ENCODE peak calls at places on chromosomes 11 and 22, in nine cellular contexts. One of them, this sample, is unnamed.

GRCh38 chr11:26227883-26228502 is 103.9 kb upstream of the ANO3 start:
- DNase-seq in NCI-H460: no peak
- DNase-seq in NCI-H146: no peak
- DNase-seq in activated gamma-delta T cell treated with anti-CD3 and anti-CD28 coated beads, Interleukin-2, amount 50 U/mL, for 16 hours: no peak
- DNase-seq in ovary: no peak
- DNase-seq in islet precursor cell: no peak
- DNase-seq in CD8-positive, alpha-beta memory T cell: no peak
- DNase-seq in hippocampal formation: no peak
- DNase-seq in M059J: no peak
- DNase-seq in this sample: no peak

GRCh38 chr22:26182723-26183122 is 13.5 kb downstream of the SEZ6L start:
- DNase-seq in islet precursor cell: no peak
- DNase-seq in CD8-positive, alpha-beta memory T cell: no peak
- DNase-seq in M059J: no peak
- DNase-seq in activated gamma-delta T cell treated with anti-CD3 and anti-CD28 coated beads, Interleukin-2, amount 50 U/mL, for 16 hours: no peak
- DNase-seq in hippocampal formation: no peak
- DNase-seq in NCI-H460: no peak
- DNase-seq in ovary: no peak
- DNase-seq in NCI-H146: no peak
- DNase-seq in this sample: no peak

GRCh38 chr11:134527382-134528243 is 115.6 kb upstream of the B3GAT1 start:
- DNase-seq in activated gamma-delta T cell treated with anti-CD3 and anti-CD28 coated beads, Interleukin-2, amount 50 U/mL, for 16 hours: no peak
- DNase-seq in NCI-H460: no peak
- DNase-seq in CD8-positive, alpha-beta memory T cell: peak; percentile 17
- DNase-seq in islet precursor cell: peak; percentile 40
- DNase-seq in NCI-H146: no peak
- DNase-seq in hippocampal formation: no peak
- DNase-seq in M059J: no peak
- DNase-seq in ovary: no peak
- DNase-seq in this sample: no peak

GRCh38 chr11:72395993-72396392 is 38.3 kb downstream of the CLPB start:
- DNase-seq in M059J: no peak
- DNase-seq in CD8-positive, alpha-beta memory T cell: no peak
- DNase-seq in islet precursor cell: peak; percentile 26
- DNase-seq in hippocampal formation: peak; percentile 47
- DNase-seq in NCI-H146: no peak
- DNase-seq in ovary: no peak
- DNase-seq in activated gamma-delta T cell treated with anti-CD3 and anti-CD28 coated beads, Interleukin-2, amount 50 U/mL, for 16 hours: no peak
- DNase-seq in NCI-H460: no peak
- DNase-seq in this sample: peak; percentile 19

GRCh38 chr22:33210129-33210784 is 152.1 kb upstream of the SYN3 start:
- DNase-seq in M059J: peak; percentile 28
- DNase-seq in CD8-positive, alpha-beta memory T cell: no peak
- DNase-seq in activated gamma-delta T cell treated with anti-CD3 and anti-CD28 coated beads, Interleukin-2, amount 50 U/mL, for 16 hours: no peak
- DNase-seq in NCI-H460: peak; percentile 14
- DNase-seq in islet precursor cell: peak; percentile 68
- DNase-seq in ovary: no peak
- DNase-seq in NCI-H146: peak; percentile 59
- DNase-seq in hippocampal formation: peak; percentile 5
- DNase-seq in this sample: no peak

GRCh38 chr11:80593981-80594380 is 1153.2 kb upstream of the TENM4 start:
- DNase-seq in activated gamma-delta T cell treated with anti-CD3 and anti-CD28 coated beads, Interleukin-2, amount 50 U/mL, for 16 hours: no peak
- DNase-seq in islet precursor cell: peak; percentile 74
- DNase-seq in hippocampal formation: peak; percentile 71
- DNase-seq in M059J: peak; percentile 93
- DNase-seq in NCI-H460: peak; percentile 46
- DNase-seq in CD8-positive, alpha-beta memory T cell: no peak
- DNase-seq in NCI-H146: no peak
- DNase-seq in ovary: no peak
- DNase-seq in this sample: no peak

GRCh38 chr22:38824587-38824986 is 19.2 kb downstream of the NPTXR start:
- DNase-seq in NCI-H460: peak; percentile 49
- DNase-seq in ovary: peak; percentile 74
- DNase-seq in NCI-H146: no peak
- DNase-seq in M059J: peak; percentile 71
- DNase-seq in hippocampal formation: peak; percentile 68
- DNase-seq in islet precursor cell: peak; percentile 92
- DNase-seq in activated gamma-delta T cell treated with anti-CD3 and anti-CD28 coated beads, Interleukin-2, amount 50 U/mL, for 16 hours: no peak
- DNase-seq in CD8-positive, alpha-beta memory T cell: no peak
- DNase-seq in this sample: peak; percentile 19

GRCh38 chr22:36337365-36338130 is 50.2 kb downstream of the MYH9 start:
- DNase-seq in NCI-H460: no peak
- DNase-seq in islet precursor cell: no peak
- DNase-seq in M059J: no peak
- DNase-seq in NCI-H146: no peak
- DNase-seq in ovary: no peak
- DNase-seq in activated gamma-delta T cell treated with anti-CD3 and anti-CD28 coated beads, Interleukin-2, amount 50 U/mL, for 16 hours: no peak
- DNase-seq in hippocampal formation: no peak
- DNase-seq in CD8-positive, alpha-beta memory T cell: no peak
- DNase-seq in this sample: no peak

GRCh38 chr11:77094841-77095365 is 7.7 kb upstream of the OMP start:
- DNase-seq in ovary: peak; percentile 22
- DNase-seq in CD8-positive, alpha-beta memory T cell: no peak
- DNase-seq in M059J: no peak
- DNase-seq in NCI-H146: no peak
- DNase-seq in NCI-H460: no peak
- DNase-seq in islet precursor cell: no peak
- DNase-seq in activated gamma-delta T cell treated with anti-CD3 and anti-CD28 coated beads, Interleukin-2, amount 50 U/mL, for 16 hours: no peak
- DNase-seq in hippocampal formation: no peak
- DNase-seq in this sample: no peak

GRCh38 chr11:3971756-3972404 is 116.4 kb downstream of the STIM1 start:
- DNase-seq in activated gamma-delta T cell treated with anti-CD3 and anti-CD28 coated beads, Interleukin-2, amount 50 U/mL, for 16 hours: no peak
- DNase-seq in NCI-H146: no peak
- DNase-seq in NCI-H460: no peak
- DNase-seq in islet precursor cell: no peak
- DNase-seq in M059J: peak; percentile 25
- DNase-seq in ovary: no peak
- DNase-seq in CD8-positive, alpha-beta memory T cell: no peak
- DNase-seq in hippocampal formation: no peak
- DNase-seq in this sample: no peak

GRCh38 chr11:64035581-64035980 is at the start of gene FLRT1:
- DNase-seq in hippocampal formation: peak; percentile 15
- DNase-seq in ovary: no peak
- DNase-seq in NCI-H146: peak; percentile 35
- DNase-seq in M059J: no peak
- DNase-seq in NCI-H460: no peak
- DNase-seq in CD8-positive, alpha-beta memory T cell: no peak
- DNase-seq in activated gamma-delta T cell treated with anti-CD3 and anti-CD28 coated beads, Interleukin-2, amount 50 U/mL, for 16 hours: no peak
- DNase-seq in islet precursor cell: no peak
- DNase-seq in this sample: peak; percentile 31

GRCh38 chr22:30266445-30267381 is at the start of gene OSM:
- DNase-seq in activated gamma-delta T cell treated with anti-CD3 and anti-CD28 coated beads, Interleukin-2, amount 50 U/mL, for 16 hours: peak; percentile 55
- DNase-seq in M059J: no peak
- DNase-seq in NCI-H460: no peak
- DNase-seq in islet precursor cell: no peak
- DNase-seq in CD8-positive, alpha-beta memory T cell: peak; percentile 83
- DNase-seq in hippocampal formation: no peak
- DNase-seq in NCI-H146: no peak
- DNase-seq in ovary: no peak
- DNase-seq in this sample: no peak

GRCh38 chr11:15575409-15575808 is 460.7 kb downstream of the INSC start:
- DNase-seq in M059J: no peak
- DNase-seq in islet precursor cell: no peak
- DNase-seq in NCI-H460: no peak
- DNase-seq in ovary: no peak
- DNase-seq in hippocampal formation: no peak
- DNase-seq in NCI-H146: no peak
- DNase-seq in activated gamma-delta T cell treated with anti-CD3 and anti-CD28 coated beads, Interleukin-2, amount 50 U/mL, for 16 hours: no peak
- DNase-seq in CD8-positive, alpha-beta memory T cell: no peak
- DNase-seq in this sample: no peak

GRCh38 chr11:203056-203944 is 3.9 kb downstream of the BET1L start:
- DNase-seq in islet precursor cell: peak; percentile 22
- DNase-seq in NCI-H460: no peak
- DNase-seq in M059J: no peak
- DNase-seq in activated gamma-delta T cell treated with anti-CD3 and anti-CD28 coated beads, Interleukin-2, amount 50 U/mL, for 16 hours: no peak
- DNase-seq in NCI-H146: no peak
- DNase-seq in CD8-positive, alpha-beta memory T cell: no peak
- DNase-seq in ovary: no peak
- DNase-seq in hippocampal formation: no peak
- DNase-seq in this sample: no peak

GRCh38 chr11:65417221-65417701 is 5.3 kb upstream of the NEAT1 start:
- DNase-seq in hippocampal formation: no peak
- DNase-seq in activated gamma-delta T cell treated with anti-CD3 and anti-CD28 coated beads, Interleukin-2, amount 50 U/mL, for 16 hours: no peak
- DNase-seq in islet precursor cell: peak; percentile 75
- DNase-seq in NCI-H146: peak; percentile 20
- DNase-seq in NCI-H460: no peak
- DNase-seq in ovary: peak; percentile 71
- DNase-seq in CD8-positive, alpha-beta memory T cell: no peak
- DNase-seq in M059J: no peak
- DNase-seq in this sample: no peak

GRCh38 chr11:65861533-65862183 is 1.4 kb downstream of the MUS81 start:
- DNase-seq in islet precursor cell: no peak
- DNase-seq in activated gamma-delta T cell treated with anti-CD3 and anti-CD28 coated beads, Interleukin-2, amount 50 U/mL, for 16 hours: no peak
- DNase-seq in ovary: no peak
- DNase-seq in NCI-H146: no peak
- DNase-seq in NCI-H460: no peak
- DNase-seq in hippocampal formation: no peak
- DNase-seq in M059J: no peak
- DNase-seq in CD8-positive, alpha-beta memory T cell: peak; percentile 41
- DNase-seq in this sample: no peak

GRCh38 chr11:35714882-35715612 is 52.5 kb downstream of the TRIM44 start:
- DNase-seq in M059J: peak; percentile 67
- DNase-seq in activated gamma-delta T cell treated with anti-CD3 and anti-CD28 coated beads, Interleukin-2, amount 50 U/mL, for 16 hours: no peak
- DNase-seq in NCI-H146: no peak
- DNase-seq in hippocampal formation: no peak
- DNase-seq in ovary: no peak
- DNase-seq in islet precursor cell: no peak
- DNase-seq in NCI-H460: no peak
- DNase-seq in CD8-positive, alpha-beta memory T cell: no peak
- DNase-seq in this sample: no peak

GRCh38 chr11:116373545-116373944 is 399.2 kb downstream of the BUD13 start:
- DNase-seq in NCI-H146: no peak
- DNase-seq in ovary: no peak
- DNase-seq in NCI-H460: no peak
- DNase-seq in hippocampal formation: no peak
- DNase-seq in M059J: no peak
- DNase-seq in CD8-positive, alpha-beta memory T cell: no peak
- DNase-seq in islet precursor cell: no peak
- DNase-seq in activated gamma-delta T cell treated with anti-CD3 and anti-CD28 coated beads, Interleukin-2, amount 50 U/mL, for 16 hours: no peak
- DNase-seq in this sample: no peak

GRCh38 chr11:114416441-114416928 is 16.0 kb downstream of the RBM7 start:
- DNase-seq in hippocampal formation: no peak
- DNase-seq in ovary: no peak
- DNase-seq in NCI-H146: no peak
- DNase-seq in NCI-H460: no peak
- DNase-seq in M059J: peak; percentile 69
- DNase-seq in activated gamma-delta T cell treated with anti-CD3 and anti-CD28 coated beads, Interleukin-2, amount 50 U/mL, for 16 hours: no peak
- DNase-seq in CD8-positive, alpha-beta memory T cell: no peak
- DNase-seq in islet precursor cell: no peak
- DNase-seq in this sample: no peak

GRCh38 chr11:74479340-74480123 is 12.2 kb upstream of the KCNE3 start:
- DNase-seq in NCI-H460: no peak
- DNase-seq in CD8-positive, alpha-beta memory T cell: no peak
- DNase-seq in ovary: peak; percentile 64
- DNase-seq in M059J: no peak
- DNase-seq in NCI-H146: no peak
- DNase-seq in activated gamma-delta T cell treated with anti-CD3 and anti-CD28 coated beads, Interleukin-2, amount 50 U/mL, for 16 hours: no peak
- DNase-seq in islet precursor cell: no peak
- DNase-seq in hippocampal formation: no peak
- DNase-seq in this sample: no peak

GRCh38 chr22:28706845-28707244 is 27.2 kb upstream of the TTC28 start:
- DNase-seq in activated gamma-delta T cell treated with anti-CD3 and anti-CD28 coated beads, Interleukin-2, amount 50 U/mL, for 16 hours: no peak
- DNase-seq in islet precursor cell: no peak
- DNase-seq in CD8-positive, alpha-beta memory T cell: no peak
- DNase-seq in ovary: no peak
- DNase-seq in hippocampal formation: no peak
- DNase-seq in M059J: no peak
- DNase-seq in NCI-H460: no peak
- DNase-seq in NCI-H146: no peak
- DNase-seq in this sample: no peak

GRCh38 chr22:38069372-38070249 is 12.4 kb downstream of the PICK1 start:
- DNase-seq in M059J: no peak
- DNase-seq in hippocampal formation: peak; percentile 85
- DNase-seq in NCI-H460: no peak
- DNase-seq in NCI-H146: no peak
- DNase-seq in CD8-positive, alpha-beta memory T cell: no peak
- DNase-seq in ovary: no peak
- DNase-seq in islet precursor cell: no peak
- DNase-seq in activated gamma-delta T cell treated with anti-CD3 and anti-CD28 coated beads, Interleukin-2, amount 50 U/mL, for 16 hours: no peak
- DNase-seq in this sample: peak; percentile 29

GRCh38 chr22:31977141-31977781 is 32.9 kb downstream of the YWHAH start:
- DNase-seq in NCI-H460: peak; percentile 56
- DNase-seq in M059J: peak; percentile 60
- DNase-seq in ovary: peak; percentile 71
- DNase-seq in islet precursor cell: peak; percentile 90
- DNase-seq in NCI-H146: peak; percentile 71
- DNase-seq in CD8-positive, alpha-beta memory T cell: peak; percentile 78
- DNase-seq in hippocampal formation: no peak
- DNase-seq in activated gamma-delta T cell treated with anti-CD3 and anti-CD28 coated beads, Interleukin-2, amount 50 U/mL, for 16 hours: peak; percentile 71
- DNase-seq in this sample: no peak

GRCh38 chr11:44032304-44033085 is 15.3 kb upstream of the ACCSL start:
- DNase-seq in NCI-H146: no peak
- DNase-seq in activated gamma-delta T cell treated with anti-CD3 and anti-CD28 coated beads, Interleukin-2, amount 50 U/mL, for 16 hours: no peak
- DNase-seq in CD8-positive, alpha-beta memory T cell: no peak
- DNase-seq in ovary: peak; percentile 47
- DNase-seq in hippocampal formation: peak; percentile 15
- DNase-seq in NCI-H460: no peak
- DNase-seq in islet precursor cell: no peak
- DNase-seq in M059J: peak; percentile 47
- DNase-seq in this sample: peak; percentile 16

GRCh38 chr11:74687237-74688005 is 43.8 kb downstream of the CHRDL2 start:
- DNase-seq in CD8-positive, alpha-beta memory T cell: no peak
- DNase-seq in hippocampal formation: peak; percentile 5
- DNase-seq in activated gamma-delta T cell treated with anti-CD3 and anti-CD28 coated beads, Interleukin-2, amount 50 U/mL, for 16 hours: no peak
- DNase-seq in ovary: peak; percentile 2
- DNase-seq in islet precursor cell: peak; percentile 56
- DNase-seq in NCI-H146: no peak
- DNase-seq in M059J: peak; percentile 44
- DNase-seq in NCI-H460: no peak
- DNase-seq in this sample: no peak

GRCh38 chr22:49400866-49401598 is 426.6 kb downstream of the BRD1 start:
- DNase-seq in hippocampal formation: no peak
- DNase-seq in islet precursor cell: no peak
- DNase-seq in M059J: peak; percentile 2
- DNase-seq in CD8-positive, alpha-beta memory T cell: no peak
- DNase-seq in NCI-H460: no peak
- DNase-seq in ovary: no peak
- DNase-seq in activated gamma-delta T cell treated with anti-CD3 and anti-CD28 coated beads, Interleukin-2, amount 50 U/mL, for 16 hours: no peak
- DNase-seq in NCI-H146: no peak
- DNase-seq in this sample: no peak

GRCh38 chr22:37121887-37122591 is 12.5 kb upstream of the TMPRSS6 start:
- DNase-seq in M059J: peak; percentile 84
- DNase-seq in hippocampal formation: no peak
- DNase-seq in islet precursor cell: peak; percentile 78
- DNase-seq in NCI-H460: no peak
- DNase-seq in CD8-positive, alpha-beta memory T cell: peak; percentile 97
- DNase-seq in ovary: no peak
- DNase-seq in NCI-H146: no peak
- DNase-seq in activated gamma-delta T cell treated with anti-CD3 and anti-CD28 coated beads, Interleukin-2, amount 50 U/mL, for 16 hours: peak; percentile 90
- DNase-seq in this sample: no peak

GRCh38 chr11:83971063-83971462 is 684.9 kb upstream of the CCDC90B start:
- DNase-seq in islet precursor cell: peak; percentile 54
- DNase-seq in ovary: no peak
- DNase-seq in hippocampal formation: peak; percentile 50
- DNase-seq in CD8-positive, alpha-beta memory T cell: no peak
- DNase-seq in NCI-H146: no peak
- DNase-seq in M059J: peak; percentile 0
- DNase-seq in activated gamma-delta T cell treated with anti-CD3 and anti-CD28 coated beads, Interleukin-2, amount 50 U/mL, for 16 hours: no peak
- DNase-seq in NCI-H460: no peak
- DNase-seq in this sample: no peak

GRCh38 chr11:35786918-35787557 is 124.5 kb downstream of the TRIM44 start:
- DNase-seq in CD8-positive, alpha-beta memory T cell: no peak
- DNase-seq in NCI-H460: no peak
- DNase-seq in hippocampal formation: no peak
- DNase-seq in NCI-H146: peak; percentile 26
- DNase-seq in activated gamma-delta T cell treated with anti-CD3 and anti-CD28 coated beads, Interleukin-2, amount 50 U/mL, for 16 hours: no peak
- DNase-seq in ovary: no peak
- DNase-seq in M059J: peak; percentile 40
- DNase-seq in islet precursor cell: no peak
- DNase-seq in this sample: no peak

GRCh38 chr22:46443850-46444389 is 93.5 kb downstream of the CELSR1 start:
- DNase-seq in M059J: no peak
- DNase-seq in ovary: no peak
- DNase-seq in NCI-H146: peak; percentile 35
- DNase-seq in activated gamma-delta T cell treated with anti-CD3 and anti-CD28 coated beads, Interleukin-2, amount 50 U/mL, for 16 hours: no peak
- DNase-seq in NCI-H460: no peak
- DNase-seq in hippocampal formation: no peak
- DNase-seq in CD8-positive, alpha-beta memory T cell: no peak
- DNase-seq in islet precursor cell: no peak
- DNase-seq in this sample: no peak

GRCh38 chr11:59669611-59670009 is 773 bp upstream of the PATL1 start:
- DNase-seq in ovary: peak; percentile 70
- DNase-seq in NCI-H460: no peak
- DNase-seq in activated gamma-delta T cell treated with anti-CD3 and anti-CD28 coated beads, Interleukin-2, amount 50 U/mL, for 16 hours: no peak
- DNase-seq in CD8-positive, alpha-beta memory T cell: no peak
- DNase-seq in hippocampal formation: peak; percentile 54
- DNase-seq in NCI-H146: peak; percentile 72
- DNase-seq in M059J: peak; percentile 58
- DNase-seq in islet precursor cell: no peak
- DNase-seq in this sample: peak; percentile 28

This sample was measured in hypothalamus.